ENCODE peak calls at places on chromosomes 6 and 20, in nine cellular contexts. S is psoas muscle, L is GM23338, O is choroid plexus epithelial cell, I is heart right ventricle, D is cardiac fibroblast, R is fibroblast of mammary gland, B is AG09309, A is A549. M is an unnamed sample.
A peak's percentile ranks its signal among the peaks of the same experiment; 100 is the strongest.

GRCh38 chr6:159819098-159819497 is 19.0 kb downstream of the PNLDC1 start:
- DNase-seq in S (no peak), L (no peak), O (no peak), I (no peak), D (no peak), R (no peak), B (no peak), A (no peak), M (no peak)

GRCh38 chr20:35611482-35611881 is 4.1 kb upstream of the SPAG4 start:
- DNase-seq in S (no peak), L (no peak), O (no peak), I (no peak), D (no peak), R (no peak), B (no peak), A (no peak), M (no peak)

GRCh38 chr6:36759177-36759757 is 61.6 kb downstream of the RAB44 start:
- DNase-seq in S (peak; percentile 91), L (peak; percentile 87), O (peak; percentile 83), I (peak; percentile 80), D (peak; percentile 88), R (peak; percentile 58), B (no peak), A (peak; percentile 82), M (peak; percentile 91)

GRCh38 chr20:37991506-37992302 is 41.6 kb downstream of the TTI1 start:
- DNase-seq in S (no peak), L (no peak), O (no peak), I (no peak), D (no peak), R (no peak), B (no peak), A (no peak), M (no peak)

GRCh38 chr20:3812975-3813599 is 7.3 kb upstream of the AP5S1 start:
- DNase-seq in S (peak; percentile 15), L (no peak), O (no peak), I (no peak), D (no peak), R (no peak), B (no peak), A (no peak), M (no peak)

GRCh38 chr6:131951576-131952230 is 531 bp upstream of the CCN2 start:
- DNase-seq in S (no peak), L (peak; percentile 52), O (no peak), I (no peak), D (no peak), R (peak; percentile 19), B (no peak), A (no peak), M (no peak)

GRCh38 chr6:111113731-111114438 is 26.6 kb downstream of the SLC16A10 start:
- DNase-seq in S (peak; percentile 69), L (peak; percentile 52), O (peak; percentile 83), I (peak; percentile 48), D (peak; percentile 76), R (peak; percentile 64), B (peak; percentile 17), A (no peak), M (no peak)

GRCh38 chr6:92767101-92767500 is 652.3 kb downstream of the EPHA7 start:
- DNase-seq in S (no peak), L (no peak), O (no peak), I (no peak), D (no peak), R (no peak), B (no peak), A (no peak), M (no peak)

DNA sequence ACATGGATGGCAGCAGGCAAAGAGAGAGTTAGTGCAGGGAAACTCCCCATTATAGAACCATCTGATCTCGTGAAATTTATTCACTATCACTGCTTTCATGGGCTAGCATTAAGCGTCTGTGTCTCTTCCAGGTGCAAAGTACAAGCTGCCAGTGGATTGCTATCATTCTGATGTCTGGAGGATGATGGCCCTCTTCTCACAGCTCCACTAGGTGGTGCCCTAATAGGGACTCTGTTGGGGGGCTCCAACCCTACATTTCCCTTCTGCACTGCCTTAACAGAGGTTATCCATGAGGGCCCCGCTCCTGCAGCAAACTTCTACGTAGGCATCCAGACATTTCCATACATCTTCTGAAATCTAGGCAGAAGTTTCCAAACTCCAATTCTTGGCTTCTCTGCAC is 347.8 kb upstream of the HS3ST5 start:
- DNase-seq in S (no peak), L (peak; percentile 30), O (no peak), I (no peak), D (no peak), R (no peak), B (no peak), A (no peak), M (no peak)
- TF ChIP-seq CTCF in S (no peak), L (peak; percentile 70), O (no peak), I (no peak), D (no peak), R (no peak), B (no peak), A (no peak), M (no peak)

GRCh38 chr6:10403385-10404106 is 11.3 kb downstream of the TFAP2A start:
- DNase-seq in S (no peak), L (no peak), O (peak; percentile 54), I (no peak), D (peak; percentile 65), R (peak; percentile 62), B (peak; percentile 87), A (peak; percentile 64), M (no peak)

GRCh38 chr6:10404799-10405524 is 9.9 kb downstream of the TFAP2A start:
- DNase-seq in S (no peak), L (peak; percentile 60), O (no peak), I (no peak), D (no peak), R (no peak), B (no peak), A (no peak), M (no peak)

GRCh38 chr6:10402648-10403311 is 12.1 kb downstream of the TFAP2A start:
- DNase-seq in S (no peak), L (no peak), O (no peak), I (no peak), D (no peak), R (no peak), B (no peak), A (no peak), M (no peak)

GRCh38 chr6:10406556-10406955 is 8.3 kb downstream of the TFAP2A start:
- DNase-seq in S (no peak), L (no peak), O (no peak), I (no peak), D (no peak), R (no peak), B (no peak), A (no peak), M (no peak)

DNA sequence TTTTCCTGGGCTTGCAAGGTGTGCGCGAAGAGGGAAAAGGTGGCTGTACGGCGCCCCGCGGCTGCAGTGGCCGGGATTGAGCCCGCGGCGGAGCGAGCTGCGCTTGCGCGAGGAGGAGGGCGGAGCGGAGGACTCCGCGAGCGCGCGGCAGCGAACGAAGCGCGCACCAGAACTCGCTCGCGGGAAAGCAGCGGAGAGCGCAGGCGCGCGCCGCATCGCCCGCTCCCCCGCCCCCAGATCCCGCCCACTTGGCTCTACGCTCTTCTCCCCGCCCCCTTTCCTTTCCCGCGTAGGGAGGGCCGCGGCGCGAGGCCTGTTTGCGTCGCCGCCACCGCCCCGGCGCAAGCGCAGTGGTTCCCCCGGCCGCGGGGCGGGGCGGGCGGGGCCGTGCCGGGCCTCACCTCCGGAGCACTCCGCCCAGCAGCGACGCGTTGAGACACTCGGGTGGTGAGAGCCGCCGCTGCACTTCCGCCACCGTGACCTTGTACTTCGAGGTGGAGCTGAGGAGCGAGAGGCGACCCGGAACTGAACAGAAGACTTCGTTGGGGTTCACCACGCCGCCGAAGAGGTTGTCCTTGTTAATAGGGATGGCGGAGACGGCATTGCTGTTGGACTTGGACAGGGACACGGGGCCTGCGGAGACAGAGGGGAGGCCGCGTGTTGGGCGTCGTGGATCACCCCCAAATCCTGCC is 10.6 kb downstream of the TFAP2A start:
- DNase-seq in S (peak; percentile 93), L (peak; percentile 98), O (peak; percentile 94), I (peak; percentile 83), D (peak; percentile 97), R (peak; percentile 85), B (peak; percentile 85), A (peak; percentile 79), M (peak; percentile 97)
- TF ChIP-seq CTCF in S (peak; percentile 22), L (peak; percentile 65), O (peak; percentile 46), I (no peak), D (no peak), R (no peak), B (peak; percentile 49), A (peak; percentile 47), M (peak; percentile 46)

GRCh38 chr20:31489152-31489551 is 14.1 kb downstream of the REM1 start:
- DNase-seq in S (no peak), L (no peak), O (no peak), I (no peak), D (no peak), R (no peak), B (no peak), A (no peak), M (no peak)

GRCh38 chr20:31497838-31498540 is 16.3 kb upstream of the HM13 start:
- DNase-seq in S (peak; percentile 70), L (peak; percentile 78), O (no peak), I (peak; percentile 69), D (peak; percentile 89), R (peak; percentile 90), B (peak; percentile 38), A (no peak), M (no peak)

GRCh38 chr20:31496761-31497295 is 17.4 kb upstream of the HM13 start:
- DNase-seq in S (peak; percentile 84), L (no peak), O (no peak), I (peak; percentile 84), D (peak; percentile 77), R (peak; percentile 38), B (no peak), A (no peak), M (no peak)

GRCh38 chr20:31490752-31491151 is 15.7 kb downstream of the REM1 start:
- DNase-seq in S (no peak), L (no peak), O (no peak), I (no peak), D (no peak), R (no peak), B (no peak), A (no peak), M (no peak)

DNA sequence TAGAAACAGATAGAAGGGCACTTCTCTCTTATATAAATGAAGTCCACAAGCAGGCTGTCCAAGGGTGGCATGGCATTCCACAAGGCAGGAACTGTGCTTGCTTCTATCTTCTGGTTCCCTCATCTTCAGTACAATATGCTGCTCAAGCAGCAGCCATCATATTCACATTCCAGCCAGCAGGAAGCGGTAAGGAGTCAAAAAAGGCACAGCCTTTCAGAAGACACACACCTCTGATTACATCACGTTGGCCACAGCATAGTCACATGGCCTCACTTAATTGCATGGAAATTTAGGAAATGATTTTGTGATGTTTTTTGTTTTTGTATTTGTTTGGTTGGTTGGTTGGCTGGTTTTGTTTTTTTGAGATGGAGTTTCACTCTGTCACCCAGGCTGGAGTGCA is 19.0 kb downstream of the REM1 start:
- DNase-seq in S (no peak), L (peak; percentile 96), O (peak; percentile 62), I (no peak), D (peak; percentile 61), R (peak; percentile 64), B (no peak), A (peak; percentile 43), M (no peak)
- TF ChIP-seq CTCF in S (no peak), L (peak; percentile 89), O (peak; percentile 67), I (peak; percentile 22), D (peak; percentile 72), R (peak; percentile 67), B (peak; percentile 58), A (peak; percentile 21), M (peak; percentile 68)

GRCh38 chr6:118269659-118270058 is 278.4 kb upstream of the PLN start:
- DNase-seq in S (no peak), L (no peak), O (no peak), I (no peak), D (no peak), R (no peak), B (no peak), A (no peak), M (no peak)

GRCh38 chr6:118260833-118261232 is 287.3 kb upstream of the PLN start:
- DNase-seq in S (no peak), L (no peak), O (no peak), I (no peak), D (no peak), R (peak; percentile 32), B (no peak), A (no peak), M (no peak)

GRCh38 chr6:118263929-118264486 is 284.1 kb upstream of the PLN start:
- DNase-seq in S (no peak), L (peak; percentile 76), O (peak; percentile 52), I (no peak), D (peak; percentile 51), R (peak; percentile 57), B (no peak), A (no peak), M (no peak)
- TF ChIP-seq CTCF in S (peak; percentile 60), L (peak; percentile 77), O (peak; percentile 56), I (peak; percentile 44), D (no peak), R (peak; percentile 46), B (no peak), A (no peak), M (peak; percentile 75)

M was measured in type B pancreatic cell.